ENCODE peak calls at places on chromosomes 5 and 9, in four cellular contexts. One of them, this sample, is unnamed. For H3K4me1 and H3K27me3, the result is how much of the 10 kb centered on the place peaks cover.

GRCh38 chr5:96855041-96855872 is 21.0 kb upstream of the ERAP2 start:
- DNase-seq in H9: no peak
- DNase-seq in naive thymus-derived CD4-positive, alpha-beta T cell: no peak
- DNase-seq in stomach: no peak
- DNase-seq in this sample: no peak

GRCh38 chr9:127370147-127370579 is 26.8 kb upstream of the SLC2A8 start:
- DNase-seq in H9: no peak
- DNase-seq in naive thymus-derived CD4-positive, alpha-beta T cell: no peak
- DNase-seq in stomach: no peak
- DNase-seq in this sample: no peak

GRCh38 chr5:71957431-71957934 is 149.8 kb upstream of the MAP1B start:
- DNase-seq in H9: no peak
- DNase-seq in naive thymus-derived CD4-positive, alpha-beta T cell: no peak
- DNase-seq in stomach: no peak
- DNase-seq in this sample: no peak

GRCh38 chr5:172216345-172216744 is 22.4 kb downstream of the EFCAB9 start:
- DNase-seq in H9: no peak
- DNase-seq in naive thymus-derived CD4-positive, alpha-beta T cell: no peak
- DNase-seq in stomach: no peak
- DNase-seq in this sample: no peak

GRCh38 chr5:121758640-121759039 is 93.0 kb upstream of the FTMT start:
- DNase-seq in H9: no peak
- DNase-seq in naive thymus-derived CD4-positive, alpha-beta T cell: no peak
- DNase-seq in stomach: no peak
- DNase-seq in this sample: no peak

GRCh38 chr9:37977851-37978250 is 73.9 kb upstream of the SLC25A51 start:
- DNase-seq in H9: no peak
- DNase-seq in naive thymus-derived CD4-positive, alpha-beta T cell: no peak
- DNase-seq in stomach: no peak
- DNase-seq in this sample: no peak

GRCh38 chr5:64767959-64768357 is 533 bp downstream of the SREK1IP1 start:
- DNase-seq in H9: peak
- DNase-seq in naive thymus-derived CD4-positive, alpha-beta T cell: no peak
- DNase-seq in stomach: no peak
- DNase-seq in this sample: no peak

GRCh38 chr9:125455876-125456275 is 194.2 kb downstream of the GAPVD1 start:
- DNase-seq in H9: no peak
- DNase-seq in naive thymus-derived CD4-positive, alpha-beta T cell: no peak
- DNase-seq in stomach: no peak
- DNase-seq in this sample: no peak

GRCh38 chr9:132787748-132788159 is 90.3 kb downstream of the AK8 start:
- DNase-seq in H9: no peak
- DNase-seq in naive thymus-derived CD4-positive, alpha-beta T cell: no peak
- DNase-seq in stomach: no peak
- DNase-seq in this sample: no peak

GRCh38 chr9:8364021-8364782 is 564.6 kb upstream of the DMAC1 start:
- DNase-seq in H9: no peak
- DNase-seq in naive thymus-derived CD4-positive, alpha-beta T cell: no peak
- DNase-seq in stomach: no peak
- DNase-seq in this sample: no peak

GRCh38 chr9:134328841-134329575 is 2.8 kb downstream of the RXRA start:
- DNase-seq in H9: no peak
- DNase-seq in naive thymus-derived CD4-positive, alpha-beta T cell: no peak
- DNase-seq in stomach: peak
- DNase-seq in this sample: peak

GRCh38 chr5:20367178-20367577 is 379.2 kb upstream of the CDH18 start:
- DNase-seq in H9: no peak
- DNase-seq in naive thymus-derived CD4-positive, alpha-beta T cell: no peak
- DNase-seq in stomach: peak
- DNase-seq in this sample: no peak

GRCh38 chr5:67255881-67256280 is 59.3 kb upstream of the CD180 start:
- DNase-seq in H9: no peak
- DNase-seq in naive thymus-derived CD4-positive, alpha-beta T cell: no peak
- DNase-seq in stomach: no peak
- DNase-seq in this sample: no peak

GRCh38 chr5:111863801-111864200 is 106.8 kb upstream of the NREP start:
- DNase-seq in H9: no peak
- DNase-seq in naive thymus-derived CD4-positive, alpha-beta T cell: no peak
- DNase-seq in stomach: no peak
- DNase-seq in this sample: no peak

GRCh38 chr5:24644757-24645156 is at the start of gene CDH10:
- DNase-seq in H9: peak
- DNase-seq in naive thymus-derived CD4-positive, alpha-beta T cell: no peak
- DNase-seq in stomach: no peak
- DNase-seq in this sample: no peak

GRCh38 chr9:113602126-113603119 is 138.9 kb downstream of the RGS3 start:
- DNase-seq in H9: peak
- DNase-seq in naive thymus-derived CD4-positive, alpha-beta T cell: no peak
- DNase-seq in stomach: peak
- DNase-seq in this sample: peak

GRCh38 chr5:10601246-10602030 is 37.6 kb downstream of the ANKRD33B start:
- DNase-seq in H9: no peak
- DNase-seq in naive thymus-derived CD4-positive, alpha-beta T cell: no peak
- DNase-seq in stomach: peak
- DNase-seq in this sample: peak

GRCh38 chr5:101561018-101561417 is 657.9 kb upstream of the ST8SIA4 start:
- DNase-seq in H9: no peak
- DNase-seq in naive thymus-derived CD4-positive, alpha-beta T cell: no peak
- DNase-seq in stomach: no peak
- DNase-seq in this sample: no peak

GRCh38 chr9:129258823-129259301 is 80.8 kb upstream of the IER5L start:
- DNase-seq in H9: no peak
- DNase-seq in naive thymus-derived CD4-positive, alpha-beta T cell: peak
- DNase-seq in stomach: no peak
- DNase-seq in this sample: no peak

GRCh38 chr9:118533101-118533500 is 828.9 kb downstream of the TLR4 start:
- DNase-seq in H9: no peak
- DNase-seq in naive thymus-derived CD4-positive, alpha-beta T cell: no peak
- DNase-seq in stomach: no peak
- DNase-seq in this sample: no peak

GRCh38 chr5:10528056-10528816 is 35.6 kb upstream of the ANKRD33B start:
- DNase-seq in H9: no peak
- DNase-seq in naive thymus-derived CD4-positive, alpha-beta T cell: no peak
- DNase-seq in stomach: no peak
- DNase-seq in this sample: no peak

GRCh38 chr9:132369421-132369820 is 14.6 kb upstream of the SETX start:
- DNase-seq in H9: no peak
- DNase-seq in naive thymus-derived CD4-positive, alpha-beta T cell: no peak
- DNase-seq in stomach: no peak
- DNase-seq in this sample: no peak

GRCh38 chr5:103254921-103255320 is 3.6 kb upstream of the MACIR start:
- DNase-seq in H9: no peak
- DNase-seq in naive thymus-derived CD4-positive, alpha-beta T cell: no peak
- DNase-seq in stomach: no peak
- DNase-seq in this sample: no peak

GRCh38 chr9:73715591-73715990 is 563.9 kb downstream of the ANXA1 start:
- DNase-seq in H9: no peak
- DNase-seq in naive thymus-derived CD4-positive, alpha-beta T cell: no peak
- DNase-seq in stomach: no peak
- DNase-seq in this sample: no peak

GRCh38 chr9:28234899-28235277 is 661.6 kb upstream of the C9orf72 start:
- DNase-seq in H9: no peak
- DNase-seq in naive thymus-derived CD4-positive, alpha-beta T cell: no peak
- DNase-seq in stomach: no peak
- DNase-seq in this sample: no peak

GRCh38 chr5:139687656-139688055 is 39.5 kb downstream of the CXXC5 start:
- DNase-seq in H9: no peak
- DNase-seq in naive thymus-derived CD4-positive, alpha-beta T cell: no peak
- DNase-seq in stomach: peak
- DNase-seq in this sample: peak

GRCh38 chr5:914612-915011 is 21.9 kb downstream of the TRIP13 start:
- DNase-seq in H9: no peak
- DNase-seq in naive thymus-derived CD4-positive, alpha-beta T cell: no peak
- DNase-seq in stomach: no peak
- DNase-seq in this sample: no peak

GRCh38 chr5:914174-914573 is 21.5 kb downstream of the TRIP13 start:
- DNase-seq in H9: no peak
- DNase-seq in naive thymus-derived CD4-positive, alpha-beta T cell: no peak
- DNase-seq in stomach: no peak
- DNase-seq in this sample: no peak

GRCh38 chr5:919356-920000 is 26.8 kb downstream of the TRIP13 start:
- DNase-seq in H9: no peak
- DNase-seq in naive thymus-derived CD4-positive, alpha-beta T cell: no peak
- DNase-seq in stomach: no peak
- DNase-seq in this sample: no peak

GRCh38 chr5:915946-916345 is 23.3 kb downstream of the TRIP13 start:
- DNase-seq in H9: no peak
- DNase-seq in naive thymus-derived CD4-positive, alpha-beta T cell: no peak
- DNase-seq in stomach: no peak
- DNase-seq in this sample: peak

DNA sequence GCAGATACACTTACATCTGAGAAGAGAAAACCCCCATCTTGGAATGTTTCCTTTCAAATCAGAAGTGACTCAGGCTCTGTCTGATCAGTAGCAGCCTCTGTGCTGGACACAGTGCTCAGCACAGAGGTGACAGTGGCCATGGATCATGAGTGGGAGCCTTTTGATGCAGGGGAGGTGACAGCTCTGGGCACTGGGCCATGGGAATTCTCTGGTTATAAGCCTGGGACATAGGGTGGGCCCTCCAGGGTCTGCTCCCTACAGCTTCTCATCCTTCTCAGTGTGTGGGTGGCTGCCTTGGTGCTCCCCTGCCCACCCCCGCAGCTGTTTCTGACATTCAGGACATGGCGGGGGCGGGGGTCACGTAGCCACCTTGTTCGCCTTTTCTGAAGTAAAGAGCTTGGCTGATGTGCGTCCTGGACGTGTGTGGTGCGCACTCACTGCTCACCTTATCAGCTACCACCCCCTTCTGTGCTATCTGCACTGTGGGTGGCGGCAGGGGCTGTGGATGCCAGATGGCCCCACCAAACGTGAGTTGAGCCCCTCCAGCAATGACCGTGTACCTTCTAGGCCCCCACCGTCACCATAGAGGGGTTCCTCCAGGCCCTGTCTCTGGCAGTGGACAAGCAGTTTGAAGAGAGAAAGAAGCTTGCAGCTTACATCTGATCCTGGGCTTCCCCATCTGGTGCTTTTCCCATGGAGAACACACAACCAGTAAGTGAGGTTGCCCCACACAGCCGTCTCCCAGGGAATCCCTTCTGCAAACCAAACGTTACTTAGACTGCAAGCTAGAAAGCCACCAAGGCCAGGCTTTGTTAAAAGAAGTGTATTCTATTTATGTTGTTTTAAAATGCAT is 24.0 kb downstream of the TRIP13 start:
- DNase-seq in H9: no peak
- DNase-seq in naive thymus-derived CD4-positive, alpha-beta T cell: no peak
- DNase-seq in stomach: no peak
- DNase-seq in this sample: peak
- H3K4me1 ChIP-seq in H9: under half
- H3K4me1 ChIP-seq in naive thymus-derived CD4-positive, alpha-beta T cell: under half
- H3K4me1 ChIP-seq in stomach: under half
- H3K4me1 ChIP-seq in this sample: under half

GRCh38 chr5:123091258-123091987 is 2.4 kb downstream of the PRDM6 start:
- DNase-seq in H9: no peak
- DNase-seq in naive thymus-derived CD4-positive, alpha-beta T cell: no peak
- DNase-seq in stomach: no peak
- DNase-seq in this sample: no peak
- H3K27me3 ChIP-seq in H9: half or more
- H3K27me3 ChIP-seq in naive thymus-derived CD4-positive, alpha-beta T cell: under half
- H3K27me3 ChIP-seq in stomach: half or more
- H3K27me3 ChIP-seq in this sample: half or more

GRCh38 chr9:76894198-76894597 is 11.7 kb downstream of the PRUNE2 start:
- DNase-seq in H9: no peak
- DNase-seq in naive thymus-derived CD4-positive, alpha-beta T cell: no peak
- DNase-seq in stomach: no peak
- DNase-seq in this sample: no peak
- H3K4me1 ChIP-seq in H9: under half
- H3K4me1 ChIP-seq in naive thymus-derived CD4-positive, alpha-beta T cell: under half
- H3K4me1 ChIP-seq in stomach: under half
- H3K4me1 ChIP-seq in this sample: under half

DNA sequence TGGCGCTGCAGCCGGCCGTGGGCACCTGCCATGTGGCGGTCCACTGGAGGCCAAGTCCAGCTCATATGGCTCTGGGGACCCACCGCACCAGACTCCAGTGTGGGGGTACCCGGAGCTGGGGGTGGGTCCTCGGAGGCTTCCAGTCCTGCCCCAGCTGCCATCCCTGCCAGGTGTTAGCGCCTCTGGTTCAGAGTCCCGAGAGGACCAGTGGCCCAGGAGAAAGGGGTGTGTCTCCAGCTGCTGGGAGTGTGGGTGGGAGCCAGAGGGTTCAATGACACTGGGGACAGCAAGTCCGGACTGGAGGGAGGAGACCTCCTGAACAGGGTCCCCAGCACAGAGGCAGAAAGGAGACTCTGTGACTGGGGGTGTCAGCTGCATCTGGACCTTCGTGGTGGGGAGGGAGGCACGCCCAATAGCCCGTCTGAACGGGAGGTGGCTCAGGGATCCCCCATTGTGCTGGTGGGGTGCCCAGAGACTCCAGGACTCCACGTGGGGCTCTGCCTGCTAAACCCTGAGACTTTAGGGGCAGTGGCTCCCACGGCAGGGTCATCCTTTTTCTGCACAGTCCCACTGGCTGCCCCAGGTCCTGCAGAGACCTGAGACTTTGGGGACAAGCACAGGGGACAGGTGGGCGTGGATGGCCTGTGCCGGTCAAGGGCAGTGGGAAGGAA is 2.4 kb upstream of the AHRR start:
- DNase-seq in H9: no peak
- DNase-seq in naive thymus-derived CD4-positive, alpha-beta T cell: no peak
- DNase-seq in stomach: no peak
- DNase-seq in this sample: no peak
- H3K27me3 ChIP-seq in H9: under half
- H3K27me3 ChIP-seq in naive thymus-derived CD4-positive, alpha-beta T cell: under half
- H3K27me3 ChIP-seq in stomach: half or more
- H3K27me3 ChIP-seq in this sample: under half

GRCh38 chr5:153573326-153574033 is 83.0 kb downstream of the GRIA1 start:
- DNase-seq in H9: no peak
- DNase-seq in naive thymus-derived CD4-positive, alpha-beta T cell: no peak
- DNase-seq in stomach: no peak
- DNase-seq in this sample: no peak

GRCh38 chr5:153569036-153569435 is 78.6 kb downstream of the GRIA1 start:
- DNase-seq in H9: no peak
- DNase-seq in naive thymus-derived CD4-positive, alpha-beta T cell: no peak
- DNase-seq in stomach: no peak
- DNase-seq in this sample: no peak

GRCh38 chr5:153571157-153571556 is 80.7 kb downstream of the GRIA1 start:
- DNase-seq in H9: no peak
- DNase-seq in naive thymus-derived CD4-positive, alpha-beta T cell: no peak
- DNase-seq in stomach: no peak
- DNase-seq in this sample: no peak

GRCh38 chr5:153572393-153572930 is 82.0 kb downstream of the GRIA1 start:
- DNase-seq in H9: no peak
- DNase-seq in naive thymus-derived CD4-positive, alpha-beta T cell: no peak
- DNase-seq in stomach: no peak
- DNase-seq in this sample: no peak
- H3K4me1 ChIP-seq in H9: under half
- H3K4me1 ChIP-seq in naive thymus-derived CD4-positive, alpha-beta T cell: under half
- H3K4me1 ChIP-seq in stomach: under half
- H3K4me1 ChIP-seq in this sample: under half

GRCh38 chr5:174589599-174589998 is 134.8 kb upstream of the MSX2 start:
- DNase-seq in H9: no peak
- DNase-seq in naive thymus-derived CD4-positive, alpha-beta T cell: no peak
- DNase-seq in stomach: no peak
- DNase-seq in this sample: no peak
- H3K27me3 ChIP-seq in H9: under half
- H3K27me3 ChIP-seq in naive thymus-derived CD4-positive, alpha-beta T cell: under half
- H3K27me3 ChIP-seq in stomach: under half
- H3K27me3 ChIP-seq in this sample: under half

This sample was measured in adrenal gland.